ENCODE peak calls at places on chromosomes 6 and 20, in seven cellular contexts. M is H9, B is neuronal stem cell, A is mesendoderm, S is mesenchymal stem cell, W is H1, R is trophoblast cell. Q is an unnamed sample.

GRCh38 chr6:24933868-24934401 is 1.8 kb downstream of the RIPOR2 start:
- DNase-seq in M (peak; percentile 70), B (no peak), A (peak; percentile 88), S (no peak), W (peak; percentile 70), R (peak; percentile 52), Q (no peak)

GRCh38 chr6:127328043-127328442 is 15.4 kb downstream of the ECHDC1 start:
- DNase-seq in M (no peak), B (no peak), A (no peak), S (no peak), W (no peak), R (no peak), Q (peak; percentile 44)

GRCh38 chr6:7479801-7480266 is 61.6 kb upstream of the DSP start:
- DNase-seq in M (no peak), B (no peak), A (no peak), S (peak; percentile 36), W (no peak), R (peak; percentile 32), Q (peak; percentile 55)

GRCh38 chr20:13865156-13865555 is 80.3 kb downstream of the NDUFAF5 start:
- DNase-seq in M (no peak), B (no peak), A (peak; percentile 46), S (no peak), W (no peak), R (peak; percentile 42), Q (no peak)

GRCh38 chr6:78594667-78595051 is 272.7 kb upstream of the IRAK1BP1 start:
- DNase-seq in M (no peak), B (no peak), A (no peak), S (no peak), W (no peak), R (no peak), Q (no peak)

GRCh38 chr6:36967301-36967700 is 12.8 kb downstream of the PI16 start:
- DNase-seq in M (no peak), B (no peak), A (no peak), S (no peak), W (no peak), R (no peak), Q (no peak)

GRCh38 chr20:37902504-37903313 is at the start of gene VSTM2L:
- DNase-seq in M (peak; percentile 36), B (no peak), A (peak; percentile 56), S (peak; percentile 28), W (no peak), R (no peak), Q (peak; percentile 47)

GRCh38 chr6:20538131-20538662 is 3.9 kb downstream of the CDKAL1 start:
- DNase-seq in M (no peak), B (no peak), A (no peak), S (no peak), W (no peak), R (no peak), Q (no peak)

GRCh38 chr20:61437280-61438206 is 185.5 kb downstream of the CDH4 start:
- DNase-seq in M (peak; percentile 59), B (peak; percentile 52), A (peak; percentile 87), S (peak; percentile 36), W (no peak), R (no peak), Q (peak; percentile 90)

GRCh38 chr6:72111611-72112010 is 225.3 kb downstream of the RIMS1 start:
- DNase-seq in M (no peak), B (no peak), A (peak; percentile 24), S (no peak), W (no peak), R (no peak), Q (no peak)

GRCh38 chr6:145544031-145544430 is 191.3 kb downstream of the EPM2A start:
- DNase-seq in M (no peak), B (no peak), A (no peak), S (peak; percentile 7), W (no peak), R (no peak), Q (peak; percentile 84)

GRCh38 chr20:3687655-3688054 is 5.8 kb upstream of the ADAM33 start:
- DNase-seq in M (no peak), B (no peak), A (peak; percentile 74), S (peak; percentile 48), W (no peak), R (no peak), Q (peak; percentile 63)

GRCh38 chr6:81906041-81906440 is 153.6 kb upstream of the TENT5A start:
- DNase-seq in M (no peak), B (no peak), A (no peak), S (no peak), W (no peak), R (no peak), Q (no peak)

GRCh38 chr20:53283597-53283996 is 310.0 kb downstream of the ZNF217 start:
- DNase-seq in M (no peak), B (no peak), A (no peak), S (no peak), W (no peak), R (no peak), Q (no peak)

GRCh38 chr20:13784271-13784892 is 337 bp downstream of the ESF1 start:
- DNase-seq in M (no peak), B (no peak), A (no peak), S (no peak), W (no peak), R (no peak), Q (no peak)

GRCh38 chr20:30175681-30176080 is 1081.8 kb upstream of the DEFB115 start:
- DNase-seq in M (no peak), B (no peak), A (no peak), S (no peak), W (no peak), R (no peak), Q (no peak)

GRCh38 chr20:64161595-64162238 is 2.5 kb upstream of the MYT1 start:
- DNase-seq in M (peak; percentile 87), B (peak; percentile 86), A (peak; percentile 88), S (peak; percentile 30), W (peak; percentile 85), R (peak; percentile 28), Q (peak; percentile 38)

GRCh38 chr20:47356526-47357295 is at the start of gene ZMYND8:
- DNase-seq in M (peak; percentile 94), B (peak; percentile 95), A (peak; percentile 97), S (peak; percentile 95), W (peak; percentile 98), R (peak; percentile 96), Q (peak; percentile 92)

GRCh38 chr20:47358052-47358671 is 1.7 kb upstream of the ZMYND8 start:
- DNase-seq in M (no peak), B (no peak), A (no peak), S (no peak), W (no peak), R (no peak), Q (no peak)

GRCh38 chr20:47356220-47356525 is 326 bp downstream of the ZMYND8 start:
- DNase-seq in M (no peak), B (no peak), A (no peak), S (no peak), W (no peak), R (no peak), Q (no peak)

GRCh38 chr20:47358672-47359532 is 2.4 kb upstream of the ZMYND8 start:
- DNase-seq in M (peak; percentile 75), B (no peak), A (peak; percentile 98), S (peak; percentile 86), W (no peak), R (peak; percentile 95), Q (peak; percentile 90)

GRCh38 chr20:47357296-47358051 is 975 bp upstream of the ZMYND8 start:
- DNase-seq in M (peak; percentile 92), B (no peak), A (peak; percentile 99), S (peak; percentile 99), W (peak; percentile 84), R (peak; percentile 97), Q (peak; percentile 94)
- H3K4ac ChIP-seq in M (peak overlapping the region; percentile 69), B (peak overlapping the region; percentile 72), A (peak overlapping the region; percentile 100), S (peak overlapping the region; percentile 100), W (peak overlapping the region; percentile 94), R (peak overlapping the region; percentile 98), Q (peak overlapping the region; percentile 98)

DNA sequence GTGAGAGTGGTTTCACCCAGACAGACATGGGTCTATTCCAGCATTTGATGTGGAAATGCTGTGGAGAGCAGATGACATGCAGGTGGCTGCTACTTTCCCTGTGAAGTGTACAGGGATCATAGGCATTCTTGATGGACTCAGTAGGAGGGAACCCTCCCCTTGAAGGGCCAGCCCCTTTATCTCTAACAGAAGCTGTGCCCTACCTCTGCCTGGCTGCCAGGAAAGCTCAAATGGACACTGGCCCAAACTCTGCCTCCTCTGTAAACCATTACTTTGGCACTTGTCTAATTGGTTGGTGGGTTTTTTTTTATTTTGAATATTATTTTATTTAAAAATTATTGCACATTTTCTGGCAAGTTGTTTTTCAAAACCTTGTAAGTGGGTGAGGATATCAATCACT is 106.7 kb upstream of the GGTLC1 start:
- DNase-seq in M (no peak), B (no peak), A (no peak), S (no peak), W (no peak), R (no peak), Q (no peak)
- H3K4ac ChIP-seq in M (no peak overlapping the region), B (no peak overlapping the region), A (no peak overlapping the region), S (no peak overlapping the region), W (no peak overlapping the region), R (no peak overlapping the region), Q (no peak overlapping the region)

DNA sequence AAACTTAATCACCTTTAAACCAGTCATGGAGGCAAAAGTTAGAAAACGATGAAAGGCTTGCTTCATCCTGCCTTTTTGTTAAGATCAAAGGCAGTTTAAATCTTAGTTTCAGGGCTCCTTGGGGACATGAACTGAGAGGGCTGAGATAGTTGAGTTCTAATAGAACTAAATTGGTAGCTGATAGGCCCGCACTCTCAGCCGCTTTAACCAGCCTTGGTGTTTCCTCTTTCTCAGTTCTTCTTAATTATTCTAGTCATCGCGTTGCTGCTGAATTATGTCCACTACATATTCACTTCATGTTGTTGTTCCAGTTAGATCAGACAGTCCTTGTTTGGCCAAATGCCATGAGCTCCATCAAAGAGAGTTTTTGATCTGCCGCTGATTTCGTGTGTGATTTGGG is 72.5 kb downstream of the ANKS1A start:
- DNase-seq in M (no peak), B (no peak), A (no peak), S (no peak), W (no peak), R (no peak), Q (no peak)
- H3K4ac ChIP-seq in M (no peak overlapping the region), B (no peak overlapping the region), A (no peak overlapping the region), S (no peak overlapping the region), W (no peak overlapping the region), R (no peak overlapping the region), Q (no peak overlapping the region)

DNA sequence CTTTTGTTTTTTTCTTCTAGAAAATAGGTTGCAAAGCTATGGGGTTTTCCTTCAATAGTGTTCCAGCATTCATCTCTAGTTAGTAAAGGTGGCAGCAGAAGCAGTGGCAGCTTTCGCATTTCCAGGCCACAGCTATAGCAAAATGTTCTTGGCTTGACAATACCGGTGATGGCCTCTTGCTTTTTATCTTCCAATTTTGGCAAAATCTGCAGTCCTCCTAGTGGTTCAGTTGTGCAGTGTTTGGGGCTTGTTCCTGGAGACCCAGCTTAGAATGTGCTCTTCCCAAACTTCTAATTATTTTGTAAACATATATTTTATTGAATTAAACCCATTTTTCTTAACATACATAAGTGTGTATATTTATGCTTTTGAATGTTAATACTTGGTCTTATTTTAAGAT is 370.6 kb upstream of the MAN1A1 start:
- DNase-seq in M (no peak), B (no peak), A (peak; percentile 50), S (peak; percentile 16), W (no peak), R (no peak), Q (peak; percentile 1)
- H3K4ac ChIP-seq in M (no peak overlapping the region), B (no peak overlapping the region), A (no peak overlapping the region), S (no peak overlapping the region), W (no peak overlapping the region), R (no peak overlapping the region), Q (no peak overlapping the region)